ENCODE peak calls at places on chromosomes 16 and 17, in eight cellular contexts. One of them, this sample, is unnamed.

GRCh38 chr17:49787932-49788442 is 494 bp upstream of the KAT7 start:
- DNase-seq in ovary: no peak
- DNase-seq in body of pancreas: no peak
- DNase-seq in sigmoid colon: no peak
- DNase-seq in AG10803: peak; percentile 31
- DNase-seq in foreskin fibroblast: no peak
- DNase-seq in neural progenitor cell: peak; percentile 47
- DNase-seq in effector memory CD4-positive, alpha-beta T cell: peak; percentile 14
- DNase-seq in this sample: no peak

GRCh38 chr17:602436-602835 is 112.2 kb downstream of the VPS53 start:
- DNase-seq in ovary: no peak
- DNase-seq in body of pancreas: no peak
- DNase-seq in sigmoid colon: no peak
- DNase-seq in AG10803: peak; percentile 63
- DNase-seq in foreskin fibroblast: peak; percentile 52
- DNase-seq in neural progenitor cell: no peak
- DNase-seq in effector memory CD4-positive, alpha-beta T cell: no peak
- DNase-seq in this sample: peak; percentile 30

GRCh38 chr17:55089955-55090573 is 121.5 kb downstream of the STXBP4 start:
- DNase-seq in ovary: no peak
- DNase-seq in body of pancreas: no peak
- DNase-seq in sigmoid colon: no peak
- DNase-seq in AG10803: no peak
- DNase-seq in foreskin fibroblast: peak; percentile 4
- DNase-seq in neural progenitor cell: peak; percentile 3
- DNase-seq in effector memory CD4-positive, alpha-beta T cell: peak; percentile 28
- DNase-seq in this sample: peak; percentile 34

GRCh38 chr16:87314990-87315420 is 2.2 kb downstream of the C16orf95 start:
- DNase-seq in ovary: no peak
- DNase-seq in body of pancreas: no peak
- DNase-seq in sigmoid colon: peak; percentile 63
- DNase-seq in AG10803: no peak
- DNase-seq in foreskin fibroblast: no peak
- DNase-seq in neural progenitor cell: no peak
- DNase-seq in effector memory CD4-positive, alpha-beta T cell: no peak
- DNase-seq in this sample: no peak

GRCh38 chr16:19783363-19783762 is 65.3 kb downstream of the IQCK start:
- DNase-seq in ovary: no peak
- DNase-seq in body of pancreas: no peak
- DNase-seq in sigmoid colon: no peak
- DNase-seq in AG10803: no peak
- DNase-seq in foreskin fibroblast: no peak
- DNase-seq in neural progenitor cell: no peak
- DNase-seq in effector memory CD4-positive, alpha-beta T cell: no peak
- DNase-seq in this sample: no peak

GRCh38 chr17:57589151-57590034 is 155.7 kb downstream of the CCDC182 start:
- DNase-seq in ovary: no peak
- DNase-seq in body of pancreas: no peak
- DNase-seq in sigmoid colon: no peak
- DNase-seq in AG10803: peak; percentile 51
- DNase-seq in foreskin fibroblast: peak; percentile 36
- DNase-seq in neural progenitor cell: no peak
- DNase-seq in effector memory CD4-positive, alpha-beta T cell: no peak
- DNase-seq in this sample: no peak

GRCh38 chr17:45132302-45132568 is at the start of gene PLCD3:
- DNase-seq in ovary: no peak
- DNase-seq in body of pancreas: no peak
- DNase-seq in sigmoid colon: no peak
- DNase-seq in AG10803: no peak
- DNase-seq in foreskin fibroblast: no peak
- DNase-seq in neural progenitor cell: peak; percentile 92
- DNase-seq in effector memory CD4-positive, alpha-beta T cell: peak; percentile 63
- DNase-seq in this sample: no peak

GRCh38 chr16:85856054-85856453 is 42.9 kb upstream of the IRF8 start:
- DNase-seq in ovary: no peak
- DNase-seq in body of pancreas: no peak
- DNase-seq in sigmoid colon: no peak
- DNase-seq in AG10803: no peak
- DNase-seq in foreskin fibroblast: no peak
- DNase-seq in neural progenitor cell: no peak
- DNase-seq in effector memory CD4-positive, alpha-beta T cell: no peak
- DNase-seq in this sample: no peak

GRCh38 chr16:28924399-28924761 is 658 bp downstream of the RABEP2 start:
- DNase-seq in ovary: no peak
- DNase-seq in body of pancreas: no peak
- DNase-seq in sigmoid colon: no peak
- DNase-seq in AG10803: no peak
- DNase-seq in foreskin fibroblast: no peak
- DNase-seq in neural progenitor cell: no peak
- DNase-seq in effector memory CD4-positive, alpha-beta T cell: no peak
- DNase-seq in this sample: no peak

GRCh38 chr16:26651464-26651863 is 415.3 kb upstream of the C16orf82 start:
- DNase-seq in ovary: no peak
- DNase-seq in body of pancreas: no peak
- DNase-seq in sigmoid colon: no peak
- DNase-seq in AG10803: no peak
- DNase-seq in foreskin fibroblast: no peak
- DNase-seq in neural progenitor cell: no peak
- DNase-seq in effector memory CD4-positive, alpha-beta T cell: no peak
- DNase-seq in this sample: no peak

GRCh38 chr17:80619535-80620235 is 75.0 kb downstream of the RPTOR start:
- DNase-seq in ovary: no peak
- DNase-seq in body of pancreas: no peak
- DNase-seq in sigmoid colon: no peak
- DNase-seq in AG10803: no peak
- DNase-seq in foreskin fibroblast: no peak
- DNase-seq in neural progenitor cell: no peak
- DNase-seq in effector memory CD4-positive, alpha-beta T cell: no peak
- DNase-seq in this sample: no peak

GRCh38 chr16:3458278-3458851 is 14.9 kb downstream of the NAA60 start:
- DNase-seq in ovary: peak; percentile 36
- DNase-seq in body of pancreas: no peak
- DNase-seq in sigmoid colon: no peak
- DNase-seq in AG10803: peak; percentile 65
- DNase-seq in foreskin fibroblast: no peak
- DNase-seq in neural progenitor cell: peak; percentile 76
- DNase-seq in effector memory CD4-positive, alpha-beta T cell: no peak
- DNase-seq in this sample: peak; percentile 29

GRCh38 chr16:10744370-10745030 is 858 bp downstream of the NUBP1 start:
- DNase-seq in ovary: no peak
- DNase-seq in body of pancreas: peak; percentile 31
- DNase-seq in sigmoid colon: peak; percentile 77
- DNase-seq in AG10803: peak; percentile 61
- DNase-seq in foreskin fibroblast: peak; percentile 51
- DNase-seq in neural progenitor cell: no peak
- DNase-seq in effector memory CD4-positive, alpha-beta T cell: no peak
- DNase-seq in this sample: peak; percentile 78

GRCh38 chr17:83000738-83001137 is 78.7 kb upstream of the METRNL start:
- DNase-seq in ovary: no peak
- DNase-seq in body of pancreas: no peak
- DNase-seq in sigmoid colon: no peak
- DNase-seq in AG10803: no peak
- DNase-seq in foreskin fibroblast: no peak
- DNase-seq in neural progenitor cell: no peak
- DNase-seq in effector memory CD4-positive, alpha-beta T cell: no peak
- DNase-seq in this sample: no peak

GRCh38 chr16:2835638-2836493 is 5.8 kb downstream of the ZG16B start:
- DNase-seq in ovary: no peak
- DNase-seq in body of pancreas: peak; percentile 79
- DNase-seq in sigmoid colon: no peak
- DNase-seq in AG10803: peak; percentile 100
- DNase-seq in foreskin fibroblast: peak; percentile 71
- DNase-seq in neural progenitor cell: no peak
- DNase-seq in effector memory CD4-positive, alpha-beta T cell: no peak
- DNase-seq in this sample: peak; percentile 96

GRCh38 chr16:4347010-4347409 is 4.1 kb downstream of the PAM16 start:
- DNase-seq in ovary: no peak
- DNase-seq in body of pancreas: no peak
- DNase-seq in sigmoid colon: peak; percentile 66
- DNase-seq in AG10803: peak; percentile 33
- DNase-seq in foreskin fibroblast: no peak
- DNase-seq in neural progenitor cell: no peak
- DNase-seq in effector memory CD4-positive, alpha-beta T cell: no peak
- DNase-seq in this sample: no peak

GRCh38 chr16:76970745-76971099 is 220.3 kb upstream of the MON1B start:
- DNase-seq in ovary: no peak
- DNase-seq in body of pancreas: no peak
- DNase-seq in sigmoid colon: no peak
- DNase-seq in AG10803: no peak
- DNase-seq in foreskin fibroblast: no peak
- DNase-seq in neural progenitor cell: no peak
- DNase-seq in effector memory CD4-positive, alpha-beta T cell: no peak
- DNase-seq in this sample: no peak

GRCh38 chr17:49106366-49107210 is 26.0 kb upstream of the B4GALNT2 start:
- DNase-seq in ovary: no peak
- DNase-seq in body of pancreas: peak; percentile 22
- DNase-seq in sigmoid colon: no peak
- DNase-seq in AG10803: peak; percentile 39
- DNase-seq in foreskin fibroblast: peak; percentile 31
- DNase-seq in neural progenitor cell: no peak
- DNase-seq in effector memory CD4-positive, alpha-beta T cell: no peak
- DNase-seq in this sample: peak; percentile 29

GRCh38 chr16:261031-261691 is 14.6 kb downstream of the RGS11 start:
- DNase-seq in ovary: no peak
- DNase-seq in body of pancreas: peak; percentile 84
- DNase-seq in sigmoid colon: no peak
- DNase-seq in AG10803: no peak
- DNase-seq in foreskin fibroblast: no peak
- DNase-seq in neural progenitor cell: no peak
- DNase-seq in effector memory CD4-positive, alpha-beta T cell: no peak
- DNase-seq in this sample: no peak

GRCh38 chr17:7523033-7523432 is 25.8 kb upstream of the TNFSF12 start:
- DNase-seq in ovary: no peak
- DNase-seq in body of pancreas: no peak
- DNase-seq in sigmoid colon: no peak
- DNase-seq in AG10803: no peak
- DNase-seq in foreskin fibroblast: no peak
- DNase-seq in neural progenitor cell: peak; percentile 39
- DNase-seq in effector memory CD4-positive, alpha-beta T cell: peak; percentile 36
- DNase-seq in this sample: peak; percentile 8

GRCh38 chr17:78450696-78451344 is 72.4 kb downstream of the PGS1 start:
- DNase-seq in ovary: no peak
- DNase-seq in body of pancreas: no peak
- DNase-seq in sigmoid colon: no peak
- DNase-seq in AG10803: no peak
- DNase-seq in foreskin fibroblast: no peak
- DNase-seq in neural progenitor cell: no peak
- DNase-seq in effector memory CD4-positive, alpha-beta T cell: no peak
- DNase-seq in this sample: no peak

GRCh38 chr16:71515026-71515425 is 11.2 kb upstream of the CHST4 start:
- DNase-seq in ovary: no peak
- DNase-seq in body of pancreas: peak; percentile 71
- DNase-seq in sigmoid colon: no peak
- DNase-seq in AG10803: no peak
- DNase-seq in foreskin fibroblast: no peak
- DNase-seq in neural progenitor cell: no peak
- DNase-seq in effector memory CD4-positive, alpha-beta T cell: no peak
- DNase-seq in this sample: no peak

GRCh38 chr16:69145658-69146057 is 13.2 kb downstream of the UTP4 start:
- DNase-seq in ovary: no peak
- DNase-seq in body of pancreas: peak; percentile 77
- DNase-seq in sigmoid colon: no peak
- DNase-seq in AG10803: no peak
- DNase-seq in foreskin fibroblast: no peak
- DNase-seq in neural progenitor cell: no peak
- DNase-seq in effector memory CD4-positive, alpha-beta T cell: no peak
- DNase-seq in this sample: no peak

GRCh38 chr17:71760062-71760720 is 360.6 kb upstream of the SOX9 start:
- DNase-seq in ovary: no peak
- DNase-seq in body of pancreas: no peak
- DNase-seq in sigmoid colon: no peak
- DNase-seq in AG10803: peak; percentile 33
- DNase-seq in foreskin fibroblast: no peak
- DNase-seq in neural progenitor cell: no peak
- DNase-seq in effector memory CD4-positive, alpha-beta T cell: no peak
- DNase-seq in this sample: peak; percentile 72

GRCh38 chr16:65666132-65666869 is 544.4 kb upstream of the CDH11 start:
- DNase-seq in ovary: no peak
- DNase-seq in body of pancreas: no peak
- DNase-seq in sigmoid colon: no peak
- DNase-seq in AG10803: no peak
- DNase-seq in foreskin fibroblast: no peak
- DNase-seq in neural progenitor cell: peak; percentile 5
- DNase-seq in effector memory CD4-positive, alpha-beta T cell: no peak
- DNase-seq in this sample: peak; percentile 82

GRCh38 chr17:19723967-19724366 is 7.6 kb upstream of the SLC47A2 start:
- DNase-seq in ovary: no peak
- DNase-seq in body of pancreas: no peak
- DNase-seq in sigmoid colon: no peak
- DNase-seq in AG10803: no peak
- DNase-seq in foreskin fibroblast: no peak
- DNase-seq in neural progenitor cell: no peak
- DNase-seq in effector memory CD4-positive, alpha-beta T cell: no peak
- DNase-seq in this sample: no peak

GRCh38 chr17:22569459-22570143 is 877.3 kb downstream of the KCNJ18 start:
- DNase-seq in ovary: no peak
- DNase-seq in body of pancreas: no peak
- DNase-seq in sigmoid colon: no peak
- DNase-seq in AG10803: no peak
- DNase-seq in foreskin fibroblast: no peak
- DNase-seq in neural progenitor cell: no peak
- DNase-seq in effector memory CD4-positive, alpha-beta T cell: no peak
- DNase-seq in this sample: no peak

GRCh38 chr17:62090021-62090824 is 25.1 kb upstream of the MED13 start:
- DNase-seq in ovary: no peak
- DNase-seq in body of pancreas: no peak
- DNase-seq in sigmoid colon: no peak
- DNase-seq in AG10803: no peak
- DNase-seq in foreskin fibroblast: no peak
- DNase-seq in neural progenitor cell: no peak
- DNase-seq in effector memory CD4-positive, alpha-beta T cell: no peak
- DNase-seq in this sample: no peak
- H3K4me3 ChIP-seq in ovary: no peak overlapping the region
- H3K4me3 ChIP-seq in body of pancreas: no peak overlapping the region
- H3K4me3 ChIP-seq in sigmoid colon: no peak overlapping the region
- H3K4me3 ChIP-seq in AG10803: no peak overlapping the region
- H3K4me3 ChIP-seq in foreskin fibroblast: no peak overlapping the region
- H3K4me3 ChIP-seq in neural progenitor cell: no peak overlapping the region
- H3K4me3 ChIP-seq in effector memory CD4-positive, alpha-beta T cell: no peak overlapping the region
- H3K4me3 ChIP-seq in this sample: no peak overlapping the region

GRCh38 chr16:31157136-31157535 is 7.3 kb upstream of the PRSS36 start:
- DNase-seq in ovary: no peak
- DNase-seq in body of pancreas: no peak
- DNase-seq in sigmoid colon: no peak
- DNase-seq in AG10803: no peak
- DNase-seq in foreskin fibroblast: no peak
- DNase-seq in neural progenitor cell: no peak
- DNase-seq in effector memory CD4-positive, alpha-beta T cell: no peak
- DNase-seq in this sample: no peak
- H3K4me3 ChIP-seq in ovary: no peak overlapping the region
- H3K4me3 ChIP-seq in body of pancreas: no peak overlapping the region
- H3K4me3 ChIP-seq in sigmoid colon: no peak overlapping the region
- H3K4me3 ChIP-seq in AG10803: no peak overlapping the region
- H3K4me3 ChIP-seq in foreskin fibroblast: no peak overlapping the region
- H3K4me3 ChIP-seq in neural progenitor cell: no peak overlapping the region
- H3K4me3 ChIP-seq in effector memory CD4-positive, alpha-beta T cell: no peak overlapping the region
- H3K4me3 ChIP-seq in this sample: no peak overlapping the region

GRCh38 chr17:10661377-10661906 is 4.3 kb upstream of the MYH3 start:
- DNase-seq in ovary: no peak
- DNase-seq in body of pancreas: no peak
- DNase-seq in sigmoid colon: no peak
- DNase-seq in AG10803: no peak
- DNase-seq in foreskin fibroblast: no peak
- DNase-seq in neural progenitor cell: peak; percentile 63
- DNase-seq in effector memory CD4-positive, alpha-beta T cell: no peak
- DNase-seq in this sample: peak; percentile 7
- H3K4me3 ChIP-seq in ovary: no peak overlapping the region
- H3K4me3 ChIP-seq in body of pancreas: no peak overlapping the region
- H3K4me3 ChIP-seq in sigmoid colon: no peak overlapping the region
- H3K4me3 ChIP-seq in AG10803: no peak overlapping the region
- H3K4me3 ChIP-seq in foreskin fibroblast: no peak overlapping the region
- H3K4me3 ChIP-seq in neural progenitor cell: no peak overlapping the region
- H3K4me3 ChIP-seq in effector memory CD4-positive, alpha-beta T cell: no peak overlapping the region
- H3K4me3 ChIP-seq in this sample: no peak overlapping the region

GRCh38 chr17:9225305-9226101 is 204.2 kb downstream of the NTN1 start:
- DNase-seq in ovary: no peak
- DNase-seq in body of pancreas: no peak
- DNase-seq in sigmoid colon: peak; percentile 50
- DNase-seq in AG10803: no peak
- DNase-seq in foreskin fibroblast: no peak
- DNase-seq in neural progenitor cell: peak; percentile 88
- DNase-seq in effector memory CD4-positive, alpha-beta T cell: no peak
- DNase-seq in this sample: no peak
- H3K4me3 ChIP-seq in ovary: no peak overlapping the region
- H3K4me3 ChIP-seq in body of pancreas: no peak overlapping the region
- H3K4me3 ChIP-seq in sigmoid colon: no peak overlapping the region
- H3K4me3 ChIP-seq in AG10803: no peak overlapping the region
- H3K4me3 ChIP-seq in foreskin fibroblast: no peak overlapping the region
- H3K4me3 ChIP-seq in neural progenitor cell: no peak overlapping the region
- H3K4me3 ChIP-seq in effector memory CD4-positive, alpha-beta T cell: no peak overlapping the region
- H3K4me3 ChIP-seq in this sample: no peak overlapping the region